ENCODE peak calls at places on chromosomes 5 and 9, in nine cellular contexts. One of them, this sample, is unnamed.

GRCh38 chr9:107251756-107252322 is 31.2 kb upstream of the RAD23B start:
- DNase-seq in H1: no peak
- DNase-seq in stomach: peak; percentile 28
- DNase-seq in K562: no peak
- DNase-seq in upper lobe of left lung: no peak
- DNase-seq in ovary: peak; percentile 30
- DNase-seq in tibial nerve: peak; percentile 88
- DNase-seq in suprapubic skin: no peak
- DNase-seq in sigmoid colon: no peak
- DNase-seq in this sample: no peak

GRCh38 chr5:29208026-29208425 is 1985.5 kb upstream of the CDH6 start:
- DNase-seq in ovary: no peak
- DNase-seq in stomach: no peak
- DNase-seq in sigmoid colon: no peak
- DNase-seq in H1: no peak
- DNase-seq in upper lobe of left lung: no peak
- DNase-seq in suprapubic skin: no peak
- DNase-seq in tibial nerve: no peak
- DNase-seq in K562: no peak
- DNase-seq in this sample: no peak

GRCh38 chr9:132669636-132670358 is at the start of gene DDX31:
- DNase-seq in K562: peak; percentile 84
- DNase-seq in upper lobe of left lung: peak; percentile 97
- DNase-seq in tibial nerve: peak; percentile 50
- DNase-seq in sigmoid colon: peak; percentile 89
- DNase-seq in ovary: peak; percentile 86
- DNase-seq in suprapubic skin: peak; percentile 90
- DNase-seq in H1: no peak
- DNase-seq in stomach: peak; percentile 83
- DNase-seq in this sample: peak; percentile 87

GRCh38 chr5:127961006-127961763 is 122.4 kb upstream of the SLC12A2 start:
- DNase-seq in suprapubic skin: no peak
- DNase-seq in stomach: no peak
- DNase-seq in K562: no peak
- DNase-seq in sigmoid colon: no peak
- DNase-seq in ovary: no peak
- DNase-seq in tibial nerve: no peak
- DNase-seq in upper lobe of left lung: no peak
- DNase-seq in H1: no peak
- DNase-seq in this sample: no peak

GRCh38 chr9:135036861-135037465 is 50.5 kb upstream of the OLFM1 start:
- DNase-seq in upper lobe of left lung: no peak
- DNase-seq in suprapubic skin: peak; percentile 48
- DNase-seq in tibial nerve: no peak
- DNase-seq in K562: no peak
- DNase-seq in stomach: peak; percentile 17
- DNase-seq in H1: no peak
- DNase-seq in ovary: no peak
- DNase-seq in sigmoid colon: peak; percentile 46
- DNase-seq in this sample: no peak

GRCh38 chr5:157469073-157469472 is 9.1 kb downstream of the NIPAL4 start:
- DNase-seq in upper lobe of left lung: no peak
- DNase-seq in tibial nerve: no peak
- DNase-seq in suprapubic skin: no peak
- DNase-seq in sigmoid colon: no peak
- DNase-seq in ovary: no peak
- DNase-seq in H1: no peak
- DNase-seq in K562: no peak
- DNase-seq in stomach: no peak
- DNase-seq in this sample: no peak

GRCh38 chr9:21550392-21550791 is 68.3 kb upstream of the IFNE start:
- DNase-seq in K562: no peak
- DNase-seq in ovary: no peak
- DNase-seq in H1: no peak
- DNase-seq in upper lobe of left lung: no peak
- DNase-seq in tibial nerve: no peak
- DNase-seq in sigmoid colon: no peak
- DNase-seq in stomach: no peak
- DNase-seq in suprapubic skin: no peak
- DNase-seq in this sample: no peak

GRCh38 chr5:132019857-132020555 is 8.5 kb upstream of the ACSL6 start:
- DNase-seq in sigmoid colon: no peak
- DNase-seq in H1: no peak
- DNase-seq in upper lobe of left lung: no peak
- DNase-seq in stomach: peak; percentile 25
- DNase-seq in suprapubic skin: no peak
- DNase-seq in K562: no peak
- DNase-seq in ovary: no peak
- DNase-seq in tibial nerve: peak; percentile 1
- DNase-seq in this sample: peak; percentile 31

GRCh38 chr5:153636713-153637112 is 146.2 kb downstream of the GRIA1 start:
- DNase-seq in H1: no peak
- DNase-seq in stomach: no peak
- DNase-seq in ovary: no peak
- DNase-seq in suprapubic skin: no peak
- DNase-seq in K562: no peak
- DNase-seq in tibial nerve: no peak
- DNase-seq in upper lobe of left lung: no peak
- DNase-seq in sigmoid colon: no peak
- DNase-seq in this sample: no peak

GRCh38 chr5:31408814-31409213 is 123.1 kb downstream of the DROSHA start:
- DNase-seq in upper lobe of left lung: no peak
- DNase-seq in suprapubic skin: no peak
- DNase-seq in stomach: no peak
- DNase-seq in sigmoid colon: no peak
- DNase-seq in ovary: no peak
- DNase-seq in tibial nerve: no peak
- DNase-seq in K562: peak; percentile 27
- DNase-seq in H1: no peak
- DNase-seq in this sample: no peak

GRCh38 chr5:55865831-55866230 is 14.7 kb downstream of the IL31RA start:
- DNase-seq in upper lobe of left lung: no peak
- DNase-seq in H1: no peak
- DNase-seq in stomach: no peak
- DNase-seq in K562: no peak
- DNase-seq in sigmoid colon: no peak
- DNase-seq in suprapubic skin: no peak
- DNase-seq in ovary: no peak
- DNase-seq in tibial nerve: no peak
- DNase-seq in this sample: no peak

GRCh38 chr5:172405708-172406107 is 48.6 kb downstream of the SH3PXD2B start:
- DNase-seq in sigmoid colon: no peak
- DNase-seq in upper lobe of left lung: no peak
- DNase-seq in ovary: no peak
- DNase-seq in K562: no peak
- DNase-seq in tibial nerve: no peak
- DNase-seq in stomach: no peak
- DNase-seq in suprapubic skin: no peak
- DNase-seq in H1: no peak
- DNase-seq in this sample: no peak

GRCh38 chr9:15642369-15642962 is 89.6 kb downstream of the CCDC171 start:
- DNase-seq in suprapubic skin: no peak
- DNase-seq in ovary: no peak
- DNase-seq in H1: no peak
- DNase-seq in K562: no peak
- DNase-seq in tibial nerve: no peak
- DNase-seq in upper lobe of left lung: no peak
- DNase-seq in sigmoid colon: no peak
- DNase-seq in stomach: no peak
- DNase-seq in this sample: no peak

GRCh38 chr5:132253452-132254320 is 3.8 kb upstream of the PDLIM4 start:
- DNase-seq in K562: no peak
- DNase-seq in tibial nerve: no peak
- DNase-seq in upper lobe of left lung: no peak
- DNase-seq in suprapubic skin: no peak
- DNase-seq in stomach: no peak
- DNase-seq in H1: no peak
- DNase-seq in ovary: peak; percentile 25
- DNase-seq in sigmoid colon: peak; percentile 68
- DNase-seq in this sample: peak; percentile 21

GRCh38 chr5:138466900-138467710 is 1.8 kb downstream of the EGR1 start:
- DNase-seq in ovary: peak; percentile 53
- DNase-seq in suprapubic skin: no peak
- DNase-seq in H1: peak; percentile 19
- DNase-seq in sigmoid colon: no peak
- DNase-seq in upper lobe of left lung: peak; percentile 90
- DNase-seq in stomach: peak; percentile 52
- DNase-seq in tibial nerve: peak; percentile 12
- DNase-seq in K562: no peak
- DNase-seq in this sample: peak; percentile 51

GRCh38 chr5:163846512-163846911 is 341.1 kb downstream of the MAT2B start:
- DNase-seq in sigmoid colon: no peak
- DNase-seq in stomach: no peak
- DNase-seq in ovary: no peak
- DNase-seq in tibial nerve: no peak
- DNase-seq in suprapubic skin: no peak
- DNase-seq in H1: no peak
- DNase-seq in K562: no peak
- DNase-seq in upper lobe of left lung: no peak
- DNase-seq in this sample: no peak

GRCh38 chr5:111703662-111704061 is 53.3 kb downstream of the NREP start:
- DNase-seq in K562: no peak
- DNase-seq in stomach: no peak
- DNase-seq in upper lobe of left lung: no peak
- DNase-seq in H1: no peak
- DNase-seq in ovary: no peak
- DNase-seq in suprapubic skin: no peak
- DNase-seq in tibial nerve: no peak
- DNase-seq in sigmoid colon: no peak
- DNase-seq in this sample: no peak

DNA sequence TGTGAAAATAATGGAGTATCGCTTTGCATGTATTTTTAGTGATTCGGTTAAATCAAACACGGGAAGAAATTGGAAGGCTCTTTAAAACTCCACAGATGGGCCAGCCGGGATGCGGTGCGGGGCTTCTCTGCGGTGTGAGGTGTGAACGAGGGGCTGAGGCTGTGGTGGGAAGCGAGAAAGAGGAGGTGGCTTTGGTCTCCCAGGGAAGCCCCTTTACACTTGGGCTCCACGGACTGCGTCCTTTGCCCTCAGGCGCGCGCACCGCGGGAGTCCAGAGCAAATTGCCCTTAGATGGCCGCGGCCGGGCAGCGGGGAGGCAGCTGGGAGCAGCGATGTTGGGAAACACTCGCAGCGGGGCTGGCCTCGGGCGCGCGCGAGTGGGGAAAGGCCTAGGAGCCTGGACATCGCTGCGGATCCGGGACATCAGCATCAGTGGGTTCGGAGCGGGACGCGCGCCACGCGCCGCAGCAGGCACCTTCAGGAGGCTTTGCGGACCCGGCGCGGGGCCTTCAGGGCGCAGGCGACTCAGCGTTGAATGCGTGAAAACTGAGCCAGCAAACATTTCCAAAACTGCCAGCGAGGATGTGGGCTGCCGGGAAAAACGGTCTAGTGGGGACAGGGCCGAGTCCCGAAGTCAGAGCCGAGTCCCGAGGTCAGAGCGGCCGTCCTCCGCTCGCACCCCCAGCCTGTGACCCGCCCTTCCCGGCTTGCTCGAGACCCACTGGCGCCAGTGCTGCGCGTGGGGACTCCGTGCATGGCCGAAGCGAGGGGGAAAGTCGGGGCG is 6.5 kb downstream of the IRX1 start:
- DNase-seq in ovary: no peak
- DNase-seq in sigmoid colon: no peak
- DNase-seq in K562: no peak
- DNase-seq in tibial nerve: no peak
- DNase-seq in H1: no peak
- DNase-seq in upper lobe of left lung: peak; percentile 84
- DNase-seq in suprapubic skin: no peak
- DNase-seq in stomach: no peak
- DNase-seq in this sample: no peak
- H3K27me3 ChIP-seq in ovary: no peaks in the 10 kb centered on the region
- H3K27me3 ChIP-seq in sigmoid colon: peaks cover 47% of the 10 kb centered on the region
- H3K27me3 ChIP-seq in K562: peaks cover 22% of the 10 kb centered on the region
- H3K27me3 ChIP-seq in tibial nerve: no peaks in the 10 kb centered on the region
- H3K27me3 ChIP-seq in H1: peaks cover 69% of the 10 kb centered on the region
- H3K27me3 ChIP-seq in upper lobe of left lung: peaks cover 19% of the 10 kb centered on the region
- H3K27me3 ChIP-seq in suprapubic skin: peaks cover 51% of the 10 kb centered on the region
- H3K27me3 ChIP-seq in stomach: peaks cover 92% of the 10 kb centered on the region
- H3K27me3 ChIP-seq in this sample: peaks cover 100% of the 10 kb centered on the region

GRCh38 chr5:15515229-15515628 is 15.2 kb downstream of the FBXL7 start:
- DNase-seq in H1: no peak
- DNase-seq in upper lobe of left lung: no peak
- DNase-seq in sigmoid colon: no peak
- DNase-seq in suprapubic skin: no peak
- DNase-seq in stomach: no peak
- DNase-seq in K562: no peak
- DNase-seq in ovary: no peak
- DNase-seq in tibial nerve: no peak
- DNase-seq in this sample: no peak
- TF ChIP-seq CTCF in H1: no peak
- TF ChIP-seq CTCF in upper lobe of left lung: no peak
- TF ChIP-seq CTCF in sigmoid colon: no peak
- TF ChIP-seq CTCF in suprapubic skin: no peak
- TF ChIP-seq CTCF in stomach: no peak
- TF ChIP-seq CTCF in K562: no peak
- TF ChIP-seq CTCF in ovary: no peak
- TF ChIP-seq CTCF in tibial nerve: no peak
- TF ChIP-seq CTCF in this sample: no peak

DNA sequence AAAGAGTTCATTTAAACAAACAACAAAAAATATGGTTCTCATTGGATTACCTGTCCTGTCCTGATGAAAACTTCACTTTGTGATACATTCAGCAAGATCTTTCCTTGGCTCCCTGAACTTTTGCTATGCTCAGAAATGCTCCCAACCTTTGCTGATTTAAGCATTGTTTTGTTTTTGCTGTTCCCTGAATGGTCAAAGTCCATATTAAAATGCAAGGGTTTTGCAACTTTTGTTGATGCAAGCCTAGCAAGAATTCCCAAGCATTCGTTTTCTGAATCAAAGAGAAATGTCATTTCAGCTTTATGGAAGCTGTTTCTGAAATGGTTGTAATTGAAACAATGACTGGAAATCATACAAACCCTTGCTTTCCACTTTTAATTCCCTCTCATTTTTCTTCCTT is 3.1 kb upstream of the SFXN1 start:
- DNase-seq in ovary: no peak
- DNase-seq in stomach: no peak
- DNase-seq in suprapubic skin: no peak
- DNase-seq in sigmoid colon: no peak
- DNase-seq in H1: no peak
- DNase-seq in upper lobe of left lung: no peak
- DNase-seq in K562: no peak
- DNase-seq in tibial nerve: no peak
- DNase-seq in this sample: no peak
- TF ChIP-seq EP300 in ovary: no peak
- TF ChIP-seq EP300 in stomach: no peak
- TF ChIP-seq EP300 in suprapubic skin: no peak
- TF ChIP-seq EP300 in sigmoid colon: no peak
- TF ChIP-seq EP300 in H1: no peak
- TF ChIP-seq EP300 in upper lobe of left lung: no peak
- TF ChIP-seq EP300 in K562: no peak
- TF ChIP-seq EP300 in tibial nerve: no peak
- TF ChIP-seq EP300 in this sample: no peak

DNA sequence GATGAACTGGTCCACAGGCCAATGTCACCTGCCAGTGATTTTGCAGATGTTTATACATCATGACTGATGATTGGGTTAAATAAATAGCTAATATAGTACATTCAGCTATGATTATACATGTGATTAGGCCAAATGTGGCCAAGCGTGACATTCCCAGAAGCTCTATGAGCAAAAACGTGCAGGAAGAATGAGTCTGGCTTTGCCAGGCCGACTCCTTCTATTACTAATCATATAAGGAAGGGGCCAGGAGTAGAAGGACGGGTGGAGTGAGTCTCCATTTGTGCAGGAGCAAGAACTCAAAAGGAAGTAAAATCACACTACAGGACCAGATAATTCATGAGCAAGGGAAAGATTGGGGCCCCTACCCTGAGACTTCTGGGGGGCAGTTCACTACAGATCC is 178.2 kb downstream of the ROR2 start:
- DNase-seq in suprapubic skin: no peak
- DNase-seq in ovary: no peak
- DNase-seq in sigmoid colon: no peak
- DNase-seq in H1: no peak
- DNase-seq in K562: no peak
- DNase-seq in stomach: no peak
- DNase-seq in tibial nerve: no peak
- DNase-seq in upper lobe of left lung: no peak
- DNase-seq in this sample: no peak
- H3K27me3 ChIP-seq in suprapubic skin: peaks cover 4% of the 10 kb centered on the region
- H3K27me3 ChIP-seq in ovary: no peaks in the 10 kb centered on the region
- H3K27me3 ChIP-seq in sigmoid colon: no peaks in the 10 kb centered on the region
- H3K27me3 ChIP-seq in H1: no peaks in the 10 kb centered on the region
- H3K27me3 ChIP-seq in K562: no peaks in the 10 kb centered on the region
- H3K27me3 ChIP-seq in stomach: no peaks in the 10 kb centered on the region
- H3K27me3 ChIP-seq in tibial nerve: no peaks in the 10 kb centered on the region
- H3K27me3 ChIP-seq in upper lobe of left lung: peaks cover 2% of the 10 kb centered on the region
- H3K27me3 ChIP-seq in this sample: no peaks in the 10 kb centered on the region

This sample was measured in transverse colon.